ENCODE peak calls at places on chromosomes 6 and 20, in ten cellular contexts. P is BJ; R is ACHN; H is endothelial cell; A is GM12865; Z is glutamatergic neuron; S is activated CD4-positive, CD25-positive, alpha-beta regulatory T cell treated with anti-CD3 and anti-CD28 coated beads, Interleukin-2, amount 50 U/mL, for 72 hours; Y is stimulated activated CD8-positive, alpha-beta memory T cell treated with anti-CD3 and anti-CD28 coated beads, Interleukin-2, amount 100 ng/mL, for 1 hour; M is CD8-positive, alpha-beta T cell; X is cardiac fibroblast. J is an unnamed sample.

GRCh38 chr6:168039849-168040248 is 39.2 kb downstream of the FRMD1 start:
- DNase-seq in P (no peak), R (no peak), H (no peak), A (no peak), Z (no peak), S (no peak), Y (no peak), M (no peak), X (no peak), J (peak; percentile 36)

GRCh38 chr20:1282966-1283365 is 16.9 kb downstream of the SNPH start:
- DNase-seq in P (no peak), R (no peak), H (no peak), A (no peak), Z (no peak), S (no peak), Y (no peak), M (no peak), X (no peak), J (no peak)

GRCh38 chr6:81126150-81126549 is 626.3 kb downstream of the TENT5A start:
- DNase-seq in P (peak; percentile 27), R (no peak), H (no peak), A (no peak), Z (no peak), S (no peak), Y (no peak), M (no peak), X (peak; percentile 5), J (no peak)

GRCh38 chr20:48772183-48772976 is 55.4 kb downstream of the PREX1 start:
- DNase-seq in P (no peak), R (no peak), H (peak; percentile 17), A (peak; percentile 41), Z (no peak), S (no peak), Y (no peak), M (no peak), X (no peak), J (peak; percentile 59)

GRCh38 chr20:55561259-55561658 is 444.1 kb downstream of the CBLN4 start:
- DNase-seq in P (no peak), R (no peak), H (no peak), A (no peak), Z (no peak), S (no peak), Y (no peak), M (no peak), X (no peak), J (no peak)

GRCh38 chr20:19284400-19285178 is 72.1 kb downstream of the SLC24A3 start:
- DNase-seq in P (no peak), R (no peak), H (no peak), A (no peak), Z (no peak), S (no peak), Y (no peak), M (no peak), X (no peak), J (no peak)

GRCh38 chr6:13427346-13427745 is 60.1 kb downstream of the GFOD1 start:
- DNase-seq in P (no peak), R (no peak), H (no peak), A (peak; percentile 74), Z (no peak), S (no peak), Y (no peak), M (no peak), X (no peak), J (no peak)

GRCh38 chr6:167112421-167112820 is 10.5 kb upstream of the CCR6 start:
- DNase-seq in P (no peak), R (no peak), H (no peak), A (no peak), Z (no peak), S (no peak), Y (no peak), M (no peak), X (no peak), J (no peak)

GRCh38 chr6:31402324-31403282 is 792 bp upstream of the MICA start:
- DNase-seq in P (no peak), R (peak; percentile 42), H (peak; percentile 15), A (peak; percentile 47), Z (no peak), S (no peak), Y (no peak), M (peak; percentile 54), X (peak; percentile 48), J (peak; percentile 54)

GRCh38 chr20:59030911-59031310 is 1.2 kb downstream of the ATP5F1E start:
- DNase-seq in P (no peak), R (no peak), H (no peak), A (no peak), Z (no peak), S (no peak), Y (no peak), M (no peak), X (no peak), J (no peak)

GRCh38 chr20:62580052-62580451 is 62.3 kb upstream of the SLCO4A1 start:
- DNase-seq in P (no peak), R (no peak), H (no peak), A (no peak), Z (no peak), S (no peak), Y (no peak), M (no peak), X (no peak), J (no peak)

GRCh38 chr6:162109466-162110040 is 618.0 kb downstream of the PRKN start:
- DNase-seq in P (no peak), R (no peak), H (no peak), A (no peak), Z (no peak), S (no peak), Y (no peak), M (no peak), X (peak; percentile 41), J (no peak)

GRCh38 chr6:3364391-3364790 is 92.5 kb downstream of the SLC22A23 start:
- DNase-seq in P (no peak), R (no peak), H (no peak), A (no peak), Z (no peak), S (no peak), Y (no peak), M (no peak), X (no peak), J (no peak)

GRCh38 chr6:3566812-3567211 is 110.0 kb upstream of the SLC22A23 start:
- DNase-seq in P (peak; percentile 8), R (no peak), H (no peak), A (no peak), Z (no peak), S (no peak), Y (no peak), M (no peak), X (peak; percentile 76), J (no peak)

J was measured in heart left ventricle.